ENCODE peak calls at places on chromosomes 3 and 15, in seven cellular contexts. I, Z, T, O, H, D and A are unnamed samples.
A peak's percentile ranks its signal among the peaks of the same experiment; 100 is the strongest.

GRCh38 chr15:68536331-68537095 is 42.3 kb upstream of the CORO2B start:
- DNase-seq in H (no peak), D (no peak), O (no peak), Z (no peak), T (no peak), I (peak; percentile 81), A (no peak)

GRCh38 chr15:73906346-73907017 is 19.8 kb upstream of the LOXL1 start:
- DNase-seq in D (no peak), I (peak; percentile 42), Z (no peak), T (no peak), H (no peak), O (no peak), A (no peak)

GRCh38 chr3:39126532-39127071 is 19.1 kb downstream of the TTC21A start:
- DNase-seq in T (no peak), I (peak; percentile 55), Z (no peak), H (peak; percentile 15), O (no peak), D (no peak), A (no peak)

GRCh38 chr3:14576163-14576562 is 36.0 kb upstream of the GRIP2 start:
- DNase-seq in I (no peak), H (no peak), Z (no peak), O (no peak), T (no peak), D (no peak), A (no peak)

GRCh38 chr15:66905954-66906353 is 159.4 kb upstream of the SMAD3 start:
- DNase-seq in H (peak; percentile 16), T (no peak), I (no peak), D (no peak), Z (no peak), O (no peak), A (no peak)

GRCh38 chr3:128195369-128195768 is 42.1 kb downstream of the EEFSEC start:
- DNase-seq in H (no peak), D (no peak), O (no peak), T (no peak), Z (no peak), I (no peak), A (no peak)

GRCh38 chr15:82862886-82863285 is 53.5 kb downstream of the WHAMM start:
- DNase-seq in I (no peak), H (no peak), Z (no peak), O (peak; percentile 14), D (no peak), T (no peak), A (no peak)

GRCh38 chr15:26083457-26084350 is 220.6 kb upstream of the ATP10A start:
- DNase-seq in Z (no peak), D (no peak), O (no peak), H (no peak), I (no peak), T (no peak), A (no peak)

GRCh38 chr15:84981711-84982300 is at the start of gene PDE8A:
- DNase-seq in I (peak; percentile 73), Z (peak; percentile 67), H (peak; percentile 77), O (no peak), D (peak; percentile 17), T (no peak), A (no peak)

GRCh38 chr3:113092746-113093145 is 102.0 kb downstream of the GTPBP8 start:
- DNase-seq in I (no peak), D (no peak), Z (no peak), T (no peak), O (no peak), H (no peak), A (no peak)

GRCh38 chr3:84487296-84487695 is 471.5 kb upstream of the CADM2 start:
- DNase-seq in T (no peak), I (no peak), H (no peak), Z (no peak), D (no peak), O (no peak), A (no peak)

GRCh38 chr3:149620291-149621020 is 37.4 kb downstream of the WWTR1 start:
- DNase-seq in D (no peak), I (peak; percentile 60), Z (no peak), O (no peak), H (no peak), T (no peak), A (no peak)

GRCh38 chr3:116445291-116445841 is at the start of gene LSAMP:
- DNase-seq in I (peak; percentile 56), Z (no peak), O (no peak), D (no peak), T (no peak), H (peak; percentile 62), A (no peak)

GRCh38 chr3:23035927-23036640 is 167.0 kb upstream of the UBE2E2 start:
- DNase-seq in O (no peak), T (no peak), I (no peak), H (peak; percentile 69), D (no peak), Z (no peak), A (no peak)

GRCh38 chr15:36879568-36880225 is 220.7 kb downstream of the MEIS2 start:
- DNase-seq in O (no peak), Z (no peak), I (no peak), H (no peak), T (no peak), D (no peak), A (no peak)

GRCh38 chr15:35481992-35482391 is 64.0 kb downstream of the DPH6 start:
- DNase-seq in I (peak; percentile 44), T (no peak), D (no peak), H (peak; percentile 48), O (no peak), Z (no peak), A (no peak)

GRCh38 chr15:76996076-76996525 is 1.2 kb downstream of the PSTPIP1 start:
- DNase-seq in I (no peak), Z (no peak), D (no peak), O (no peak), H (no peak), T (no peak), A (no peak)

GRCh38 chr3:144162042-144162441 is 190.4 kb downstream of the DIPK2A start:
- DNase-seq in T (no peak), I (no peak), Z (no peak), D (no peak), O (no peak), H (peak; percentile 86), A (no peak)

GRCh38 chr3:129383292-129383860 is 45.1 kb downstream of the EFCAB12 start:
- DNase-seq in Z (peak; percentile 6), T (peak; percentile 15), I (peak; percentile 87), O (peak; percentile 53), D (peak; percentile 30), H (peak; percentile 81), A (no peak)

GRCh38 chr3:195200010-195200822 is 70.7 kb downstream of the XXYLT1 start:
- DNase-seq in Z (no peak), H (no peak), I (no peak), O (no peak), T (no peak), D (no peak), A (no peak)

GRCh38 chr3:65019412-65020093 is 331.8 kb upstream of the ADAMTS9 start:
- DNase-seq in O (no peak), T (no peak), I (no peak), D (no peak), Z (no peak), H (peak; percentile 43), A (no peak)

GRCh38 chr3:12442654-12443501 is 41.4 kb upstream of the TSEN2 start:
- DNase-seq in O (no peak), T (no peak), Z (no peak), I (no peak), H (no peak), D (no peak), A (no peak)

GRCh38 chr15:93131485-93132075 is 42.6 kb upstream of the RGMA start:
- DNase-seq in O (no peak), Z (no peak), T (no peak), I (no peak), H (no peak), D (no peak), A (no peak)

GRCh38 chr3:57757642-57758297 is 1.7 kb downstream of the SLMAP start:
- DNase-seq in Z (no peak), I (peak; percentile 19), O (no peak), D (no peak), T (no peak), H (peak; percentile 12), A (no peak)